ENCODE peak calls at places on chromosomes 2 and 18, in nine cellular contexts. A, P, V, O, U, H, E, T and M are unnamed samples.

GRCh38 chr2:118246726-118247125 is 158.5 kb downstream of the INSIG2 start:
- DNase-seq in A (no peak), E (no peak), O (no peak), T (no peak), V (no peak), U (peak), H (no peak), P (no peak), M (no peak)

GRCh38 chr18:58302811-58303210 is 258.8 kb downstream of the NEDD4L start:
- DNase-seq in T (no peak), U (no peak), E (no peak), V (no peak), P (no peak), O (no peak), A (no peak), H (no peak), M (no peak)

GRCh38 chr2:101818531-101819451 is 121.3 kb downstream of the MAP4K4 start:
- DNase-seq in V (peak), U (peak), E (no peak), H (peak), P (no peak), O (no peak), A (no peak), T (no peak), M (no peak)

GRCh38 chr2:203328735-203329549 is 748 bp downstream of the ABI2 start:
- DNase-seq in A (no peak), U (peak), V (peak), E (no peak), P (no peak), T (no peak), O (peak), H (no peak), M (peak)

GRCh38 chr2:223725494-223725893 is 111.9 kb downstream of the AP1S3 start:
- DNase-seq in T (no peak), O (no peak), V (peak), E (peak), P (peak), A (no peak), U (peak), H (peak), M (peak)

GRCh38 chr18:76558881-76559667 is 64.0 kb upstream of the ZNF516 start:
- DNase-seq in O (no peak), A (no peak), T (no peak), U (no peak), H (no peak), V (no peak), P (peak), E (no peak), M (no peak)

GRCh38 chr2:70775148-70775547 is 7.1 kb upstream of the ADD2 start:
- DNase-seq in A (no peak), T (no peak), E (no peak), V (no peak), P (no peak), U (no peak), O (no peak), H (no peak), M (no peak)

GRCh38 chr2:192023006-192023405 is 171.7 kb downstream of the TMEFF2 start:
- DNase-seq in O (no peak), U (no peak), A (no peak), V (no peak), H (no peak), E (no peak), T (no peak), P (no peak), M (no peak)

GRCh38 chr2:10750610-10751009 is 29.2 kb downstream of the ATP6V1C2 start:
- DNase-seq in E (no peak), A (no peak), V (no peak), U (peak), P (no peak), H (no peak), O (no peak), T (no peak), M (no peak)

GRCh38 chr2:28523873-28524272 is 28.0 kb downstream of the PLB1 start:
- DNase-seq in A (no peak), P (no peak), O (no peak), H (no peak), E (no peak), V (no peak), U (no peak), T (no peak), M (no peak)

GRCh38 chr2:127419112-127419430 is 844 bp downstream of the PROC start:
- DNase-seq in A (no peak), H (no peak), T (no peak), O (no peak), U (no peak), P (no peak), E (no peak), V (no peak), M (no peak)

GRCh38 chr2:96427917-96428316 is 77.2 kb downstream of the NEURL3 start:
- DNase-seq in V (peak), T (no peak), H (no peak), E (no peak), A (no peak), O (no peak), P (peak), U (peak), M (no peak)

GRCh38 chr2:236749346-236749745 is 179.7 kb downstream of the ACKR3 start:
- DNase-seq in O (no peak), H (no peak), T (no peak), U (peak), E (no peak), A (no peak), P (no peak), V (peak), M (no peak)

GRCh38 chr2:41791523-41791922 is 256.3 kb upstream of the PKDCC start:
- DNase-seq in O (peak), U (peak), H (no peak), E (no peak), A (peak), T (no peak), P (no peak), V (peak), M (peak)

GRCh38 chr18:653512-653911 is 3.9 kb upstream of the TYMS start:
- DNase-seq in T (no peak), H (no peak), U (no peak), P (no peak), E (no peak), V (no peak), A (no peak), O (no peak), M (no peak)

GRCh38 chr2:218196974-218197373 is 20.0 kb upstream of the ARPC2 start:
- DNase-seq in U (no peak), O (no peak), T (no peak), A (no peak), E (no peak), P (no peak), H (no peak), V (no peak), M (no peak)

GRCh38 chr2:241138471-241138870 is 10.8 kb downstream of the PASK start:
- DNase-seq in O (no peak), V (no peak), H (no peak), T (no peak), P (no peak), A (no peak), U (no peak), E (no peak), M (no peak)

GRCh38 chr2:75140288-75140687 is 59.0 kb downstream of the TACR1 start:
- DNase-seq in U (no peak), V (no peak), T (no peak), H (no peak), E (no peak), A (no peak), O (no peak), P (no peak), M (no peak)

GRCh38 chr18:43303376-43303775 is 26.1 kb upstream of the SYT4 start:
- DNase-seq in O (no peak), V (no peak), T (no peak), E (no peak), P (no peak), A (no peak), H (no peak), U (no peak), M (no peak)

GRCh38 chr2:234677758-234678538 is 181.1 kb upstream of the ARL4C start:
- DNase-seq in T (no peak), V (peak), E (no peak), A (no peak), O (no peak), U (no peak), P (no peak), H (no peak), M (no peak)

GRCh38 chr2:16249269-16250055 is 309.1 kb downstream of the MYCN start:
- DNase-seq in V (no peak), U (no peak), H (no peak), E (no peak), T (no peak), O (no peak), P (no peak), A (peak), M (no peak)

GRCh38 chr2:240601831-240602160 is 15.3 kb downstream of the CAPN10 start:
- DNase-seq in U (no peak), V (no peak), H (no peak), T (no peak), E (no peak), O (peak), P (no peak), A (no peak), M (no peak)

GRCh38 chr2:133484106-133484505 is 84.2 kb downstream of the NCKAP5 start:
- DNase-seq in O (no peak), A (no peak), H (peak), P (no peak), E (no peak), U (no peak), T (no peak), V (peak), M (no peak)

GRCh38 chr2:241391892-241392665 is 36.0 kb downstream of the FARP2 start:
- DNase-seq in P (peak), U (peak), O (peak), A (no peak), V (peak), H (no peak), E (no peak), T (no peak), M (no peak)

GRCh38 chr2:174383796-174384195 is 11.7 kb upstream of the SCRN3 start:
- DNase-seq in T (no peak), O (no peak), V (no peak), E (no peak), U (no peak), A (no peak), H (no peak), P (no peak), M (no peak)

DNA sequence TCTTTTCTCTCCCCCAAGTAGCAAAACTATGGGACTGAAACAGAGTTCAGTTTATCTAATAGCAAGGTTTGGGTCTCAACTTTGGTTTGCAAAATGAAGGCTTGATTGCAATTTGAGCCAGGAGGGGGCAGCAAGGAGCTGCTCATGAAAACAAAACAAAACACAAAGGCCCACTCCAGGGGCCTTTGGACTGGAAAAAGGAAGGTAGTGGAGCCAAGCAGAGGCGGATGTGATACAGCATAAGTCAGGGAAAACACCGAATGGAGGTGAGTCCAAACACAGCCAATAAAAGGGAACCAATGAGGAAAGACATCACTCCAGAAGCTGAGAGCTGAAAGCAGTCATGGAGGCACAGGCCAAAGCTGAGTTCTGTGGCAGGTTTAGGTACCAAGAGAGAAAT is 799.7 kb upstream of the ACVR2A start:
- DNase-seq in E (peak), T (no peak), O (peak), H (no peak), A (peak), V (peak), U (peak), P (peak), M (peak)
- TF ChIP-seq CTCF in E (no peak), T (peak), O (peak), H (peak), A (peak), V (peak), U (peak), P (peak), M (peak)

DNA sequence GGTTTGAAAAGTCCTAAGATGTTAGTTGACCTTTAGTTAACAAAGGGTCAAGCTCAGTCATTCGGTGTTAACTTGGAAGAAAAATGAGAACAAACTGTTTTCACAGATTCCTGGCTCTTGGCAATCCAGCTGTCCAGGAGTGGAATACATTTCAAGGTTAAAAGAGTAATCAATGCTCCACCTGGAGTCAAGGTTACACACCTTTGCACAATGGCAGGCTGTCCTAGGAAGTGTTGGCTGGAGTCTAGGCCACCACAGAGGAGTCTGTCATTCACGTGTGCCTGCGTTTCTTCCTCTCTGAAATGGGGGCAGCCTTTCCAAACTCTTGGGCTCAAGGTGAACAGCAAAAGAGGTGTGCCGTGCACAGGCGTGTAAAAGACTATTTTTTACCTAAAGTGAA is 6.3 kb upstream of the ID2 start:
- DNase-seq in T (no peak), H (no peak), U (no peak), A (no peak), V (no peak), E (no peak), P (no peak), O (no peak), M (no peak)
- TF ChIP-seq CTCF in T (no peak), H (no peak), U (no peak), A (no peak), V (no peak), E (no peak), P (no peak), O (no peak), M (no peak)

DNA sequence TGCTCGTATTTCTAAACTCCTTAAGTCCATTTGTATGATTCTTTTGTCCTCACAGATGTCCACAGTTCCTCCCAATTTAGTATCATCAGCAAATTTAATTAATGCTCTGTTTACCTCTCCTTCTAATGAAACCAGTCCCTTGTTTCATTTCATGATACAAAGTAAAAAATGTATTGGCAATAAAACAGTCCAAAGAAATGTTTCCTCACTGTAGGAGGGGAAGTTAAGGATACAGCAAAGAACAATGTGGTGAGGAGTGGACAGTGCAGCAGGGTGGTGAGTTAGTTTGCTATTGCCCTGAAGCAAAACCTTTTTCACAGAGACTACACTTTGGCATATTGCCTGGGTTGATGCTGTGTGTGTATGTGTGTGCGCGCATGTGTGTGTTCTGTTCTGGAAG is 401.5 kb downstream of the ARHGAP15 start:
- DNase-seq in A (no peak), H (no peak), O (no peak), U (no peak), E (no peak), T (no peak), V (no peak), P (no peak), M (no peak)
- TF ChIP-seq CTCF in A (no peak), H (no peak), O (no peak), U (no peak), E (no peak), T (no peak), V (no peak), P (no peak), M (no peak)

GRCh38 chr18:11851156-11852047 is at the start of gene CHMP1B:
- DNase-seq in O (peak), H (peak), U (peak), A (peak), P (peak), E (peak), V (peak), T (peak), M (peak)
- TF ChIP-seq CTCF in O (no peak), H (no peak), U (no peak), A (no peak), P (no peak), E (no peak), V (no peak), T (no peak), M (no peak)